ENCODE peak calls at places on chromosomes 5 and 9, in five cellular contexts. One of them, this sample, is unnamed.

GRCh38 chr9:104983491-104983890 is 55.5 kb upstream of the ABCA1 start:
- DNase-seq in astrocyte: no peak
- DNase-seq in tibial artery: no peak
- DNase-seq in aorta: no peak
- DNase-seq in heart right ventricle: no peak
- DNase-seq in this sample: no peak

GRCh38 chr9:5843450-5844249 is 10.7 kb upstream of the ERMP1 start:
- DNase-seq in heart right ventricle: no peak
- DNase-seq in tibial artery: no peak
- DNase-seq in aorta: no peak
- DNase-seq in astrocyte: peak; percentile 16
- DNase-seq in this sample: no peak

GRCh38 chr5:115838885-115839518 is 2.4 kb downstream of the ATG12 start:
- DNase-seq in astrocyte: no peak
- DNase-seq in aorta: no peak
- DNase-seq in heart right ventricle: no peak
- DNase-seq in tibial artery: peak; percentile 20
- DNase-seq in this sample: no peak

GRCh38 chr5:41459557-41459956 is 50.8 kb downstream of the PLCXD3 start:
- DNase-seq in heart right ventricle: no peak
- DNase-seq in tibial artery: no peak
- DNase-seq in aorta: no peak
- DNase-seq in astrocyte: no peak
- DNase-seq in this sample: no peak

GRCh38 chr9:16612627-16613026 is 257.8 kb downstream of the BNC2 start:
- DNase-seq in heart right ventricle: no peak
- DNase-seq in astrocyte: peak; percentile 68
- DNase-seq in tibial artery: no peak
- DNase-seq in aorta: no peak
- DNase-seq in this sample: no peak

GRCh38 chr9:95425910-95426551 is 90.7 kb downstream of the PTCH1 start:
- DNase-seq in astrocyte: peak; percentile 23
- DNase-seq in heart right ventricle: no peak
- DNase-seq in aorta: no peak
- DNase-seq in tibial artery: no peak
- DNase-seq in this sample: no peak

GRCh38 chr9:123642291-123643278 is 286.6 kb downstream of the CRB2 start:
- DNase-seq in tibial artery: peak; percentile 49
- DNase-seq in astrocyte: peak; percentile 10
- DNase-seq in aorta: no peak
- DNase-seq in heart right ventricle: no peak
- DNase-seq in this sample: peak; percentile 68

GRCh38 chr5:150322202-150322601 is 19.5 kb upstream of the ARSI start:
- DNase-seq in heart right ventricle: no peak
- DNase-seq in astrocyte: peak; percentile 75
- DNase-seq in aorta: no peak
- DNase-seq in tibial artery: no peak
- DNase-seq in this sample: no peak

GRCh38 chr5:132487841-132488555 is 2.6 kb downstream of the IRF1 start:
- DNase-seq in tibial artery: no peak
- DNase-seq in astrocyte: no peak
- DNase-seq in heart right ventricle: no peak
- DNase-seq in aorta: no peak
- DNase-seq in this sample: peak; percentile 38

GRCh38 chr9:113155911-113156559 is 5.2 kb downstream of the SLC31A2 start:
- DNase-seq in astrocyte: no peak
- DNase-seq in tibial artery: no peak
- DNase-seq in aorta: no peak
- DNase-seq in heart right ventricle: no peak
- DNase-seq in this sample: no peak

GRCh38 chr5:41510176-41510831 is at the start of gene PLCXD3:
- DNase-seq in heart right ventricle: peak; percentile 45
- DNase-seq in tibial artery: peak; percentile 28
- DNase-seq in astrocyte: no peak
- DNase-seq in aorta: no peak
- DNase-seq in this sample: peak; percentile 67

GRCh38 chr5:112967520-112968083 is 9.0 kb upstream of the DCP2 start:
- DNase-seq in astrocyte: no peak
- DNase-seq in tibial artery: no peak
- DNase-seq in aorta: no peak
- DNase-seq in heart right ventricle: no peak
- DNase-seq in this sample: no peak

GRCh38 chr9:113990975-113991471 is 87.1 kb downstream of the AMBP start:
- DNase-seq in astrocyte: no peak
- DNase-seq in tibial artery: no peak
- DNase-seq in heart right ventricle: no peak
- DNase-seq in aorta: no peak
- DNase-seq in this sample: no peak

GRCh38 chr9:137023157-137023556 is 4.9 kb downstream of the ABCA2 start:
- DNase-seq in aorta: no peak
- DNase-seq in astrocyte: no peak
- DNase-seq in heart right ventricle: no peak
- DNase-seq in tibial artery: no peak
- DNase-seq in this sample: no peak

GRCh38 chr9:113772121-113772885 is 103.8 kb upstream of the ZNF618 start:
- DNase-seq in heart right ventricle: no peak
- DNase-seq in tibial artery: peak; percentile 30
- DNase-seq in aorta: no peak
- DNase-seq in astrocyte: peak; percentile 70
- DNase-seq in this sample: no peak

GRCh38 chr5:7991125-7991821 is 122.3 kb downstream of the MTRR start:
- DNase-seq in tibial artery: no peak
- DNase-seq in astrocyte: no peak
- DNase-seq in aorta: no peak
- DNase-seq in heart right ventricle: no peak
- DNase-seq in this sample: no peak

GRCh38 chr5:78644129-78644528 is 4.4 kb downstream of the LHFPL2 start:
- DNase-seq in tibial artery: no peak
- DNase-seq in aorta: no peak
- DNase-seq in astrocyte: no peak
- DNase-seq in heart right ventricle: no peak
- DNase-seq in this sample: no peak

GRCh38 chr9:89138463-89139390 is 39.9 kb downstream of the SHC3 start:
- DNase-seq in astrocyte: peak; percentile 84
- DNase-seq in aorta: no peak
- DNase-seq in tibial artery: no peak
- DNase-seq in heart right ventricle: no peak
- DNase-seq in this sample: no peak

GRCh38 chr9:129679537-129679936 is 14.1 kb downstream of the PRRX2 start:
- DNase-seq in astrocyte: no peak
- DNase-seq in tibial artery: no peak
- DNase-seq in aorta: no peak
- DNase-seq in heart right ventricle: no peak
- DNase-seq in this sample: no peak

GRCh38 chr5:72412283-72413055 is 92.3 kb downstream of the PTCD2 start:
- DNase-seq in astrocyte: peak; percentile 68
- DNase-seq in heart right ventricle: no peak
- DNase-seq in aorta: no peak
- DNase-seq in tibial artery: no peak
- DNase-seq in this sample: no peak

GRCh38 chr5:157740211-157740610 is 3.3 kb upstream of the LSM11 start:
- DNase-seq in aorta: no peak
- DNase-seq in heart right ventricle: no peak
- DNase-seq in astrocyte: no peak
- DNase-seq in tibial artery: no peak
- DNase-seq in this sample: no peak

GRCh38 chr9:76866689-76867088 is 39.2 kb downstream of the PRUNE2 start:
- DNase-seq in tibial artery: no peak
- DNase-seq in astrocyte: peak; percentile 94
- DNase-seq in heart right ventricle: no peak
- DNase-seq in aorta: peak; percentile 62
- DNase-seq in this sample: no peak

GRCh38 chr5:125412561-125413535 is 666.4 kb upstream of the ZNF608 start:
- DNase-seq in aorta: peak; percentile 62
- DNase-seq in astrocyte: peak; percentile 92
- DNase-seq in heart right ventricle: peak; percentile 53
- DNase-seq in tibial artery: peak; percentile 42
- DNase-seq in this sample: peak; percentile 84

GRCh38 chr9:16294371-16294770 is 576.1 kb downstream of the BNC2 start:
- DNase-seq in astrocyte: peak; percentile 53
- DNase-seq in tibial artery: no peak
- DNase-seq in aorta: no peak
- DNase-seq in heart right ventricle: no peak
- DNase-seq in this sample: no peak

GRCh38 chr9:13810510-13810909 is 503.4 kb downstream of the NFIB start:
- DNase-seq in heart right ventricle: no peak
- DNase-seq in tibial artery: no peak
- DNase-seq in astrocyte: peak; percentile 88
- DNase-seq in aorta: no peak
- DNase-seq in this sample: no peak

GRCh38 chr5:138230981-138231589 is 18.0 kb upstream of the CDC23 start:
- DNase-seq in heart right ventricle: no peak
- DNase-seq in astrocyte: peak; percentile 68
- DNase-seq in tibial artery: no peak
- DNase-seq in aorta: no peak
- DNase-seq in this sample: no peak

GRCh38 chr5:107118184-107118902 is 552.4 kb downstream of the EFNA5 start:
- DNase-seq in astrocyte: no peak
- DNase-seq in tibial artery: no peak
- DNase-seq in heart right ventricle: no peak
- DNase-seq in aorta: no peak
- DNase-seq in this sample: no peak

GRCh38 chr5:31984691-31985090 is 189.4 kb downstream of the GOLPH3 start:
- DNase-seq in heart right ventricle: no peak
- DNase-seq in aorta: no peak
- DNase-seq in tibial artery: no peak
- DNase-seq in astrocyte: no peak
- DNase-seq in this sample: no peak

GRCh38 chr9:121881920-121882500 is 211.1 kb downstream of the TTLL11 start:
- DNase-seq in astrocyte: no peak
- DNase-seq in tibial artery: no peak
- DNase-seq in aorta: no peak
- DNase-seq in heart right ventricle: no peak
- DNase-seq in this sample: no peak

GRCh38 chr5:94976863-94977262 is 308.0 kb downstream of the MCTP1 start:
- DNase-seq in aorta: no peak
- DNase-seq in tibial artery: no peak
- DNase-seq in astrocyte: no peak
- DNase-seq in heart right ventricle: no peak
- DNase-seq in this sample: no peak

GRCh38 chr9:136348691-136349090 is 14.9 kb downstream of the DNLZ start:
- DNase-seq in heart right ventricle: no peak
- DNase-seq in aorta: no peak
- DNase-seq in tibial artery: no peak
- DNase-seq in astrocyte: no peak
- DNase-seq in this sample: no peak

GRCh38 chr5:147377685-147378084 is 132.2 kb downstream of the DPYSL3 start:
- DNase-seq in tibial artery: no peak
- DNase-seq in astrocyte: no peak
- DNase-seq in aorta: no peak
- DNase-seq in heart right ventricle: no peak
- DNase-seq in this sample: no peak

GRCh38 chr9:27732494-27732893 is 159.2 kb upstream of the C9orf72 start:
- DNase-seq in aorta: no peak
- DNase-seq in tibial artery: no peak
- DNase-seq in heart right ventricle: no peak
- DNase-seq in astrocyte: no peak
- DNase-seq in this sample: no peak

GRCh38 chr9:130990362-130991226 is 18.4 kb upstream of the LAMC3 start:
- DNase-seq in aorta: no peak
- DNase-seq in tibial artery: no peak
- DNase-seq in heart right ventricle: no peak
- DNase-seq in astrocyte: no peak
- DNase-seq in this sample: no peak
- H3K4me1 ChIP-seq in aorta: no peaks in the 10 kb centered on the region
- H3K4me1 ChIP-seq in tibial artery: no peaks in the 10 kb centered on the region
- H3K4me1 ChIP-seq in heart right ventricle: no peaks in the 10 kb centered on the region
- H3K4me1 ChIP-seq in astrocyte: peaks cover 13% of the 10 kb centered on the region
- H3K4me1 ChIP-seq in this sample: no peaks in the 10 kb centered on the region

DNA sequence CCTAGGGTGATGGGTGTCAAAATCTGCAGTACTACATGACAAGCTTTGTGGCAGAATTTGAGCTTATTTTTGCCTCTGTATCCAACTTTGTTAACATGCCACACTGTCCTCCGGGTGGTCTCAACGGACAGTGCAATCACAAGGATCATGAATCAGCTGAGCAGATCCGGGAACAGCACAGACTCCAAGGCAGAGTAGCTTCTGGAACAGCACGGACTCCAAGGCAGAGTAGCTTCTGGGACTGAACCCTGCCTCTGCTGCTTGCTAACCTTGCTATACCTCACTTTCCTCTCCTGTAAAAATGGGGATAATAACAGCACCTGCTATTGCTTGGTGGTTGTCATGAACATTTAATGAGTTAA is 355.9 kb downstream of the SPOCK1 start:
- DNase-seq in aorta: no peak
- DNase-seq in astrocyte: no peak
- DNase-seq in tibial artery: peak; percentile 50
- DNase-seq in heart right ventricle: no peak
- DNase-seq in this sample: no peak
- H3K4me3 ChIP-seq in aorta: no peak overlapping the region
- H3K4me3 ChIP-seq in astrocyte: no peak overlapping the region
- H3K4me3 ChIP-seq in tibial artery: no peak overlapping the region
- H3K4me3 ChIP-seq in heart right ventricle: no peak overlapping the region
- H3K4me3 ChIP-seq in this sample: no peak overlapping the region

GRCh38 chr9:99549441-99549840 is 272.2 kb upstream of the NR4A3 start:
- DNase-seq in heart right ventricle: no peak
- DNase-seq in aorta: no peak
- DNase-seq in astrocyte: no peak
- DNase-seq in tibial artery: no peak
- DNase-seq in this sample: no peak
- H3K4me1 ChIP-seq in heart right ventricle: no peaks in the 10 kb centered on the region
- H3K4me1 ChIP-seq in aorta: no peaks in the 10 kb centered on the region
- H3K4me1 ChIP-seq in astrocyte: no peaks in the 10 kb centered on the region
- H3K4me1 ChIP-seq in tibial artery: no peaks in the 10 kb centered on the region
- H3K4me1 ChIP-seq in this sample: no peaks in the 10 kb centered on the region

DNA sequence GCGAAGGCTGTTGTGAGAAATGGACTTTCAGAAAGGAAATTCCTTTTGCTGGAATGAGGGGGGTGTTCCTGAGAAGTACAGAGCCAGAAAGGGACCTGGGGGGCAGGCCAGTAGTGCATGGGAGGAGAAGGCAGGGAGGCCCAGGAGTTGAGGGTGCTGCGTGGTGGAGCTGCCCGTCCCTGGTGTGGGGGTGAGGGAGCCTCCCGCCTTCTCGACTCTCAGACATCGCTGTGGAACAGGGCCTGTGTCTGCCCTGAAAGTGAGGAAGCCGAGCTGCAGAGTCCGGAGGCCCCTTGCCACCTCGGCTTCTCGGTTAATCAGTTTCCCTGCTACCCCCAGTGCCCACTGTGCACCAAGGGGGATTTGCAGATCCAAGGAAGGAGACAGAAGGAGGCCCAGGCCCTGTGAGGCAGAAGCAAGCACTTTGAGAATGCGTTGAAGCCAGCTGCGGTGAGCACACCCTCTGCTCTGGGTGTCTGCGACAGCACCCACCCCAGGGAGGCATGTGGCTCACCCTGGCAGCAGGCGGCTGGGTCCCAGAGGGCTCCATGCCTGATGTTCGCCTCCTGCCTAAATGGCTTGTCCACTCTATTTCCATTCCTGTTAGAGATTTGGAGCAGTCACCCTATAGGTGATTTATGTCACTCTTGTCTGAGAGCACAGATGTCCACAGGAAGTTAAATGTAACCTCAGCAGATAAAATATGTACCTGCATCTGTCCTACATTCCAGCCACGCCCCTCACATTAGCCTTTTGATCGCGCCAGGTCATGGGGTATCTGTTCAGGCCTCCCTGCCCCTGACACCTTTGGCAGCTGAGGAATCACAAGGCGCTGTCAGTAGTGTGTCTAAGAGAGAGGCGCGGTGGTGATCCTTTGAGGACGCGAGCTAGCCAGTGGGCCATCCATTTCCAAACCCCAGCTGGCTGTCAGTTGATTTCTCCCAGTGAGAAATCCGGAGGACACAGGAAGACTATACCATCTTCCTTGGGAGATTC is 28.3 kb downstream of the PTGES2 start:
- DNase-seq in aorta: no peak
- DNase-seq in heart right ventricle: no peak
- DNase-seq in astrocyte: no peak
- DNase-seq in tibial artery: no peak
- DNase-seq in this sample: no peak
- H3K4me3 ChIP-seq in aorta: peak overlapping the region; percentile 15
- H3K4me3 ChIP-seq in heart right ventricle: peak overlapping the region; percentile 61
- H3K4me3 ChIP-seq in astrocyte: peak overlapping the region; percentile 66
- H3K4me3 ChIP-seq in tibial artery: peak overlapping the region; percentile 58
- H3K4me3 ChIP-seq in this sample: peak overlapping the region; percentile 68

This sample was measured in upper lobe of right lung.